ENCODE peak calls at places on chromosomes 16 and 17, in four cellular contexts. X is SW480, C is T47D, H is thoracic aorta. F is an unnamed sample.

GRCh38 chr17:8041249-8041928 is 2.5 kb downstream of the ALOX15B start:
- DNase-seq in X (peak), H (no peak), C (peak), F (peak)

GRCh38 chr17:64653325-64653984 is 8.7 kb downstream of the SMURF2 start:
- DNase-seq in X (no peak), C (peak), H (no peak), F (no peak)

GRCh38 chr16:87549627-87550509 is 52.4 kb upstream of the JPH3 start:
- DNase-seq in H (no peak), C (no peak), X (no peak), F (no peak)

GRCh38 chr17:56009795-56010715 is 143.2 kb upstream of the ANKFN1 start:
- DNase-seq in X (peak), H (no peak), C (no peak), F (no peak)

GRCh38 chr16:56354746-56355145 is 70.6 kb downstream of the AMFR start:
- DNase-seq in X (no peak), C (no peak), H (no peak), F (no peak)

GRCh38 chr16:55478827-55479559 is at the start of gene MMP2:
- DNase-seq in C (no peak), H (no peak), X (no peak), F (no peak)

GRCh38 chr16:48347191-48347860 is 37.9 kb downstream of the SIAH1 start:
- DNase-seq in H (no peak), X (no peak), C (no peak), F (no peak)

GRCh38 chr16:13402601-13403000 is 501.2 kb downstream of the SHISA9 start:
- DNase-seq in X (no peak), C (no peak), H (no peak), F (no peak)